ENCODE peak calls at places on chromosomes 4 and X, in seven cellular contexts. R is H54, V is A549, N is HepG2, K is NB4, F is uterus, Y is body of pancreas. S is an unnamed sample.

GRCh38 chrX:107747596-107748161 is 27.9 kb downstream of the TSC22D3 start:
- DNase-seq in V (no peak), K (no peak), F (peak; percentile 60), Y (peak; percentile 34), N (no peak), R (peak; percentile 38), S (no peak)

GRCh38 chrX:794311-794710 is 163.7 kb downstream of the SHOX start:
- DNase-seq in N (no peak), F (no peak), Y (no peak), V (no peak), R (no peak), K (no peak), S (no peak)

GRCh38 chrX:17214962-17215361 is 160.0 kb upstream of the NHS start:
- DNase-seq in Y (no peak), R (no peak), V (no peak), N (no peak), K (no peak), F (no peak), S (no peak)

GRCh38 chr4:130736436-130737185 is 1640.7 kb downstream of the C4orf33 start:
- DNase-seq in Y (no peak), F (no peak), K (no peak), V (no peak), R (no peak), N (no peak), S (no peak)

GRCh38 chr4:103719320-103720204 is at the start of gene TACR3:
- DNase-seq in F (no peak), N (no peak), Y (no peak), K (no peak), V (no peak), R (no peak), S (no peak)

GRCh38 chrX:145533534-145533933 is 284.1 kb upstream of the SLITRK2 start:
- DNase-seq in K (no peak), F (no peak), R (no peak), Y (no peak), N (no peak), V (no peak), S (no peak)

GRCh38 chr4:125529071-125529470 is 214.3 kb downstream of the FAT4 start:
- DNase-seq in V (no peak), F (no peak), K (no peak), Y (no peak), N (no peak), R (no peak), S (no peak)

GRCh38 chr4:92969650-92970370 is 666.0 kb downstream of the GRID2 start:
- DNase-seq in F (no peak), V (peak; percentile 81), Y (peak; percentile 8), R (peak; percentile 3), K (no peak), N (peak; percentile 89), S (no peak)

GRCh38 chrX:131752493-131753198 is 208.8 kb downstream of the OR13H1 start:
- DNase-seq in N (no peak), R (no peak), V (peak; percentile 92), Y (no peak), K (no peak), F (peak; percentile 86), S (no peak)

GRCh38 chr4:39256436-39256835 is 74.1 kb downstream of the WDR19 start:
- DNase-seq in V (no peak), R (peak; percentile 6), Y (no peak), K (no peak), N (no peak), F (no peak), S (no peak)

GRCh38 chr4:99324978-99325377 is 3.8 kb upstream of the ADH1B start:
- DNase-seq in Y (peak; percentile 69), R (no peak), K (no peak), V (no peak), N (no peak), F (peak; percentile 90), S (no peak)

GRCh38 chrX:115960440-115961084 is 210.0 kb upstream of the AGTR2 start:
- DNase-seq in R (no peak), F (no peak), N (no peak), V (peak; percentile 77), Y (no peak), K (no peak), S (no peak)

GRCh38 chrX:30580641-30581040 is 3.1 kb upstream of the TASL start:
- DNase-seq in Y (no peak), R (no peak), V (no peak), K (peak; percentile 50), N (no peak), F (no peak), S (no peak)

GRCh38 chr4:6709230-6710114 is at the start of gene MRFAP1L1:
- DNase-seq in K (peak; percentile 100), R (peak; percentile 59), F (peak; percentile 97), N (peak; percentile 91), Y (peak; percentile 97), V (peak; percentile 97), S (peak; percentile 98)
- TF ChIP-seq POLR2A in K (peak; percentile 88), R (peak; percentile 41), F (no peak), N (peak; percentile 65), Y (peak; percentile 58), V (peak; percentile 33), S (peak; percentile 80)

GRCh38 chrX:100819837-100820666 is at the start of gene CSTF2:
- DNase-seq in Y (peak; percentile 79), N (peak; percentile 71), R (peak; percentile 61), V (peak; percentile 90), K (peak; percentile 91), F (peak; percentile 66), S (peak; percentile 89)
- TF ChIP-seq POLR2A in Y (peak; percentile 47), N (peak; percentile 66), R (peak; percentile 66), V (peak; percentile 75), K (peak; percentile 70), F (no peak), S (peak; percentile 66)

DNA sequence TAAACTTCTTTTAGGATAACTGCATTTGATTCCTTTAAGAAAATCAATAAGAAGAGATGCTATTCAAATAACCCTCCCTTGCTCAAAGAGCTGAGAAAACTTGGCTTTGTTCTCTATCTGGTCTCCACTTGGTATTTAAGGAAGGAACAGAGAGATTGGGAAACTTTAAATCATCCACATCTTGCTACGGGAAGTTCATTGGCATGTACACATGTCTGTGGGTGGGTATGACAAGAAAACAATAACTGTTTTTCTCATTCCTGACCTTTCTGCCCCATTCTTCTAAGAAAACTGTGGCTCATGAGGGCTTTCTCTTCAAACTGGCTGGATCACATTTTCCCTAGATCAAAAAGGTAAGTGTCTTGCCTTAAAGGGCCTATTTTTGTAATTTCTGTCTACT is 6.0 kb downstream of the SEL1L3 start:
- DNase-seq in Y (no peak), K (no peak), V (no peak), N (no peak), F (no peak), R (no peak), S (no peak)
- TF ChIP-seq POLR2A in Y (no peak), K (no peak), V (no peak), N (no peak), F (no peak), R (no peak), S (no peak)

GRCh38 chrX:100643943-100644587 is at the start of gene SRPX2:
- DNase-seq in V (peak; percentile 80), K (peak; percentile 52), F (peak; percentile 74), N (no peak), R (peak; percentile 33), Y (peak; percentile 34), S (peak; percentile 25)
- TF ChIP-seq POLR2A in V (no peak), K (no peak), F (no peak), N (no peak), R (no peak), Y (peak; percentile 40), S (no peak)

GRCh38 chr4:2036327-2036726 is 22.8 kb upstream of the NAT8L start:
- DNase-seq in K (no peak), F (no peak), V (no peak), R (no peak), Y (no peak), N (no peak), S (no peak)

GRCh38 chr4:2040391-2041233 is 18.5 kb upstream of the NAT8L start:
- DNase-seq in N (no peak), F (no peak), V (no peak), K (no peak), R (no peak), Y (no peak), S (no peak)

GRCh38 chr4:2041234-2042130 is 17.6 kb upstream of the NAT8L start:
- DNase-seq in Y (peak; percentile 85), K (peak; percentile 91), R (peak; percentile 85), N (peak; percentile 55), V (peak; percentile 80), F (no peak), S (peak; percentile 73)

GRCh38 chr4:2042207-2042946 is 16.8 kb upstream of the NAT8L start:
- DNase-seq in Y (peak; percentile 30), R (no peak), K (peak; percentile 62), F (no peak), V (no peak), N (no peak), S (peak; percentile 26)

GRCh38 chr4:2036866-2037265 is 22.3 kb upstream of the NAT8L start:
- DNase-seq in F (no peak), K (peak; percentile 80), V (no peak), R (no peak), N (no peak), Y (no peak), S (no peak)
- TF ChIP-seq POLR2A in F (no peak), K (peak; percentile 39), V (no peak), R (no peak), N (no peak), Y (no peak), S (no peak)

DNA sequence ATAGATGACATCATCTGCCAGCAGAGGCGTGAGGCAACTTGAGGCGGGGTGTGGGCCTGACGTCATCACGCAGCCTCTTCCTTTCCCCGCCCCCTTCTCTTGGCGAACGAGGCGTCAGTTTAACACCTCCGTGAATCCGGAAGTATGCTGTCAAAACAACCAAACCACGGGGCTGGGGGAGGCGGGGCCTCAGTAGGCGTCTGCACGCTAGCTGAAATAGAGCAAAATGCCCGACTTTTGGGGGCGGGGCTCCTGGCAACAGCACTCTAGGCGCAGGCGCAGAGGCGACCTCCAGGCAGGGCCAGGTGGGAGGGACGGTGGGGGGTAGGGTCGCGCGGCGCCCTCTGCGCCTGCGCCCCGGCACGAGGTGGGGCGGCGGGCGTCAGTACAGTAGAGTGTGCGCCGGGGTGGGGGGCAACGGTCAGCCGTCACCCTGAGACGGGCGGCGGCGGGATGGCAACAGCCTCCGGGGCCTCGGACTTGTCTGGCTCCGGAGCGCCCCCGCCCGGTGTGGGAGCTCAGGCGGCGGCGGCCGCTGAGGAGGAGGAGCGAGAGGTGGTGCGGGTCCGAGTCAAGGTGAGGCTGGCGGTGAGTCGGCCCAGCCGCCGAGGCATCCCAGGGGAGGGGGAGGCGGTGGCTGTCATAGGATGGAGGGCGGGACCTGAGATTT is at the start of gene TBC1D25:
- DNase-seq in V (peak; percentile 99), R (peak; percentile 30), N (peak; percentile 88), K (peak; percentile 97), F (peak; percentile 98), Y (peak; percentile 99), S (peak; percentile 98)
- TF ChIP-seq POLR2A in V (peak; percentile 21), R (peak; percentile 35), N (no peak), K (peak; percentile 55), F (peak; percentile 27), Y (peak; percentile 55), S (no peak)

S was measured in erythroblast.